ENCODE peak calls at places on chromosome 12, in four cellular contexts. W is naive thymus-derived CD4-positive, alpha-beta T cell; G is adipocyte; J is activated CD4-positive, CD25-positive, alpha-beta regulatory T cell. H is an unnamed sample.

GRCh38 chr12:51218607-51219161 is 822 bp upstream of the POU6F1 start:
- DNase-seq in G (no peak), W (no peak), J (no peak), H (no peak)

GRCh38 chr12:132343294-132343972 is 14.0 kb upstream of the GALNT9 start:
- DNase-seq in W (no peak), G (no peak), J (no peak), H (no peak)

GRCh38 chr12:1398673-1399072 is 195.7 kb downstream of the FBXL14 start:
- DNase-seq in G (peak; percentile 19), W (no peak), J (no peak), H (no peak)

GRCh38 chr12:117980621-117981020 is 11.8 kb upstream of the KSR2 start:
- DNase-seq in J (no peak), G (peak; percentile 81), W (no peak), H (no peak)

GRCh38 chr12:46480724-46481123 is 108.2 kb upstream of the SLC38A2 start:
- DNase-seq in G (no peak), W (no peak), J (no peak), H (no peak)

GRCh38 chr12:47741340-47741703 is 16.0 kb upstream of the ENDOU start:
- DNase-seq in J (peak; percentile 27), W (peak; percentile 44), G (peak; percentile 35), H (no peak)

GRCh38 chr12:93322784-93323183 is 54.9 kb upstream of the NUDT4 start:
- DNase-seq in W (no peak), J (no peak), G (no peak), H (no peak)

GRCh38 chr12:121293603-121294002 is 2.9 kb downstream of the CAMKK2 start:
- DNase-seq in J (no peak), W (no peak), G (no peak), H (no peak)

GRCh38 chr12:105334568-105334967 is 4.1 kb downstream of the C12orf75 start:
- DNase-seq in J (no peak), G (peak; percentile 65), W (no peak), H (no peak)